ENCODE peak calls at places on chromosome 16, in six cellular contexts. S is IMR-90, C is heart left ventricle, T is tibial nerve, G is GM12891, Y is suprapubic skin. F is an unnamed sample.

GRCh38 chr16:23694707-23695373 is 16.2 kb downstream of the PLK1 start:
- DNase-seq in G (no peak), Y (no peak), C (no peak), S (peak; percentile 38), T (no peak), F (no peak)

GRCh38 chr16:84196101-84196500 is 5.1 kb downstream of the ADAD2 start:
- DNase-seq in Y (no peak), S (no peak), C (no peak), T (no peak), G (no peak), F (no peak)

GRCh38 chr16:25256821-25257503 is 683 bp downstream of the ZKSCAN2 start:
- DNase-seq in Y (peak; percentile 64), T (no peak), S (peak; percentile 15), G (no peak), C (no peak), F (no peak)

GRCh38 chr16:50260206-50261159 is 5.9 kb upstream of the ADCY7 start:
- DNase-seq in Y (no peak), S (no peak), T (no peak), C (peak; percentile 12), G (no peak), F (no peak)

GRCh38 chr16:56689171-56689570 is 6.9 kb downstream of the MT1X start:
- DNase-seq in Y (no peak), G (no peak), S (no peak), C (no peak), T (no peak), F (peak; percentile 85)

GRCh38 chr16:50991006-50991405 is 160.1 kb downstream of the SALL1 start:
- DNase-seq in G (no peak), T (no peak), S (no peak), C (no peak), Y (no peak), F (no peak)

GRCh38 chr16:61818850-61819249 is 217.4 kb downstream of the CDH8 start:
- DNase-seq in C (no peak), T (no peak), G (no peak), Y (no peak), S (no peak), F (no peak)

GRCh38 chr16:54286330-54287017 is at the start of gene IRX3:
- DNase-seq in C (peak; percentile 94), S (peak; percentile 4), Y (peak; percentile 94), T (no peak), G (no peak), F (peak; percentile 68)

GRCh38 chr16:56849690-56850680 is 15.0 kb upstream of the SLC12A3 start:
- DNase-seq in Y (peak; percentile 40), S (peak; percentile 38), C (no peak), G (no peak), T (no peak), F (no peak)

GRCh38 chr16:77657016-77657415 is 65.3 kb upstream of the NUDT7 start:
- DNase-seq in G (no peak), S (peak; percentile 13), C (no peak), T (no peak), Y (no peak), F (no peak)

GRCh38 chr16:83355570-83356218 is 452.1 kb upstream of the HSBP1 start:
- DNase-seq in S (no peak), G (no peak), C (no peak), T (no peak), Y (no peak), F (no peak)

GRCh38 chr16:57260294-57260929 is 15.4 kb downstream of the ARL2BP start:
- DNase-seq in T (no peak), S (peak; percentile 82), G (no peak), C (no peak), Y (peak; percentile 40), F (no peak)

GRCh38 chr16:8675183-8676159 is 1.1 kb downstream of the ABAT start:
- DNase-seq in Y (no peak), S (no peak), T (no peak), C (no peak), G (no peak), F (peak; percentile 25)

GRCh38 chr16:84543253-84543652 is 38.8 kb upstream of the MEAK7 start:
- DNase-seq in C (no peak), G (no peak), S (no peak), T (no peak), Y (no peak), F (no peak)

GRCh38 chr16:85471469-85472431 is 141.4 kb upstream of the GSE1 start:
- DNase-seq in G (no peak), Y (no peak), S (no peak), C (no peak), T (no peak), F (no peak)

GRCh38 chr16:18804540-18804939 is 3.2 kb upstream of the ARL6IP1 start:
- DNase-seq in S (no peak), T (no peak), G (no peak), Y (no peak), C (no peak), F (no peak)

GRCh38 chr16:54954220-54954619 is 23.6 kb downstream of the IRX5 start:
- DNase-seq in G (no peak), T (no peak), S (no peak), C (no peak), Y (no peak), F (no peak)

GRCh38 chr16:86508947-86509758 is 1.2 kb upstream of the FOXF1 start:
- DNase-seq in Y (no peak), C (peak; percentile 44), S (peak; percentile 89), T (no peak), G (no peak), F (no peak)

GRCh38 chr16:56262148-56262878 is 71.0 kb downstream of the GNAO1 start:
- DNase-seq in T (no peak), C (no peak), Y (no peak), G (no peak), S (no peak), F (no peak)

GRCh38 chr16:63512910-63513309 is 1476.7 kb upstream of the CDH8 start:
- DNase-seq in Y (no peak), G (no peak), C (no peak), T (no peak), S (no peak), F (no peak)

GRCh38 chr16:10590342-10590741 is 9.9 kb upstream of the EMP2 start:
- DNase-seq in C (no peak), T (no peak), G (no peak), S (no peak), Y (no peak), F (no peak)

GRCh38 chr16:10597184-10597583 is 16.8 kb upstream of the EMP2 start:
- DNase-seq in C (no peak), T (no peak), G (no peak), Y (no peak), S (no peak), F (no peak)

GRCh38 chr16:10594312-10594950 is 14.0 kb upstream of the EMP2 start:
- DNase-seq in S (no peak), C (no peak), T (no peak), Y (peak; percentile 85), G (no peak), F (peak; percentile 17)

GRCh38 chr16:10589106-10589505 is 8.7 kb upstream of the EMP2 start:
- DNase-seq in S (no peak), G (no peak), C (no peak), Y (no peak), T (no peak), F (no peak)

DNA sequence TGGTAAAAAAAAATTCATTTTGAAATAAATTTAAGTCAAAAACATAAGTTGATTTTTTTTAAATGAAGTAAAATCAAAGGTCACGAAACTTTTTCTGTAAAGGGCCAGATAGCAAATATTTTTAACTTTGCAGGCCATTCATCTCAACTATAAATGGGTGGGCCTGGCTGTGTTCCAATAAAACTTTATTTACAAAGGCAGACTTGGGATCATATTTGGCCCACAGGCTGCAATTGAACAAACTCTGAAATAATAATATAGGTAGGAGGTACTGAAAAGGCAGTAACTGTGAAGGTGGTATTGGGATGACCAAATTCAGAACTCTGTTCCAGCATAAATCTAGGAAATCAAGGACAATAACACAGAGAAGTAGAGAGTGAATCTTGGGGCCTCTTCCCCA is 12.2 kb upstream of the EMP2 start:
- DNase-seq in T (no peak), S (no peak), G (no peak), Y (no peak), C (no peak), F (no peak)
- TF ChIP-seq POLR2A in T (no peak), S (no peak), G (no peak), Y (no peak), C (no peak), F (no peak)

GRCh38 chr16:31177136-31177535 is 2.8 kb upstream of the FUS start:
- DNase-seq in C (no peak), S (peak; percentile 59), Y (no peak), G (no peak), T (no peak), F (no peak)

GRCh38 chr16:31179747-31180458 is at the start of gene FUS:
- DNase-seq in G (peak; percentile 84), T (peak; percentile 86), C (peak; percentile 91), Y (peak; percentile 95), S (peak; percentile 83), F (peak; percentile 95)

GRCh38 chr16:31182391-31182790 is 2.5 kb downstream of the FUS start:
- DNase-seq in T (no peak), Y (no peak), G (no peak), C (no peak), S (no peak), F (no peak)

GRCh38 chr16:31181102-31181830 is 1.3 kb downstream of the FUS start:
- DNase-seq in C (peak; percentile 54), G (no peak), Y (peak; percentile 79), S (peak; percentile 44), T (peak; percentile 28), F (no peak)

GRCh38 chr16:31179153-31179746 is 689 bp upstream of the FUS start:
- DNase-seq in Y (no peak), S (no peak), C (no peak), T (no peak), G (no peak), F (no peak)
- TF ChIP-seq POLR2A in Y (no peak), S (no peak), C (peak; percentile 10), T (no peak), G (no peak), F (no peak)

GRCh38 chr16:67841816-67842508 is at the start of gene THAP11:
- DNase-seq in G (peak; percentile 84), Y (peak; percentile 96), C (peak; percentile 95), T (peak; percentile 86), S (peak; percentile 92), F (peak; percentile 96)
- TF ChIP-seq POLR2A in G (no peak), Y (peak; percentile 77), C (no peak), T (peak; percentile 71), S (peak; percentile 52), F (peak; percentile 50)

DNA sequence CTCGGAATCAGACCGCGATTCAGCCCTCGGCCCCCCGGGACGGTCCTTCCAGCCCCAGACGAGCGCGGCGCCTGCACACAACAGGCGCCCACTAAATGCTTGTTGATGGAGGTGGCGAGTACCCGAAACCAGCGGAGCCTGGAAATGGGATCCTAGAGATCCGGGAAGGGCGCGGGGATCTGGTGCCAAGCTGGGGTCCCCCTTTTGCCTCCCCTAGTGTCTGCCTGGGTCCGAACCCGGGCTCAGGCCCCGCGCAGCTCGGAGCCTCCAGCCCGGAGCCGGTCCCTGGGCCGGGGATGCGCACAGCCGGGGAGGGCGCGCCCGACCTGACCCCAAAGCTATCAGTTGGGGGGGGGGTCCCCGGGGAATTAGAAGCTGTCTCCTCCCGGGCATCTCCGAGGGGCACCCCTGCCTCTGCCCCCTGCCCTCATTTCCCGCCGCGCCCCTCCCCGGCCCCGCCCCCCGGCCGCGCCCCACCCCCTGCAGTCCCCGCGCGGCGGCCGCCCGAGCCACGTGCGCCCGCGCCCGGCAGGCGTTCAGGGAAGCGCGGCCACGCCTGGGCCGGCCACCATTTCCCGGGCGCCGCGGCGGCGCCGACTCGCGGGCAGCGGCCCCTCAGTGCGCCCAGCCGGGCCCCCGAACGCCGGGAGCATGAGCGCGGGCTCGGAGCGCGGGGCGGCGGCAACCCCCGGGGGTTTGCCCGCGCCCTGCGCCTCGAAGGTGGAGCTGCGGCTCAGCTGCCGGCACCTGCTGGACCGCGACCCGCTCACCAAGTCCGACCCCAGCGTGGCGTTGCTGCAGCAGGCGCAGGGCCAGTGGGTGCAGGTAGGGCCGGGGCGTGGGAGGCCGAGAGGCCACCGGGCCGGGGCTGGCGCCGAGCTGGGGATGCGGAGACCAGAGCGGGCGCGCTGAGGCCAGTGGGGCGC is at the start of gene CPNE7:
- DNase-seq in T (no peak), Y (no peak), S (no peak), C (no peak), G (peak; percentile 74), F (no peak)
- TF ChIP-seq POLR2A in T (no peak), Y (no peak), S (no peak), C (no peak), G (no peak), F (no peak)